ENCODE peak calls at places on chromosomes 3 and 15, in four cellular contexts. One of them, this sample, is unnamed.

GRCh38 chr15:66252411-66253295 is 897 bp downstream of the MEGF11 start:
- DNase-seq in psoas muscle: peak
- DNase-seq in lower lobe of right lung: peak
- DNase-seq in uterus: peak
- DNase-seq in this sample: no peak

GRCh38 chr3:55859305-55859704 is 372.2 kb upstream of the WNT5A start:
- DNase-seq in uterus: no peak
- DNase-seq in psoas muscle: no peak
- DNase-seq in lower lobe of right lung: no peak
- DNase-seq in this sample: no peak

GRCh38 chr3:61858054-61858453 is 296.7 kb downstream of the PTPRG start:
- DNase-seq in uterus: no peak
- DNase-seq in psoas muscle: no peak
- DNase-seq in lower lobe of right lung: no peak
- DNase-seq in this sample: no peak

GRCh38 chr3:27134165-27134796 is 234.9 kb downstream of the NEK10 start:
- DNase-seq in lower lobe of right lung: peak
- DNase-seq in uterus: peak
- DNase-seq in psoas muscle: peak
- DNase-seq in this sample: peak

GRCh38 chr15:94793641-94794040 is 562.3 kb downstream of the MCTP2 start:
- DNase-seq in lower lobe of right lung: no peak
- DNase-seq in psoas muscle: no peak
- DNase-seq in uterus: no peak
- DNase-seq in this sample: no peak

GRCh38 chr3:55406666-55407425 is 80.3 kb downstream of the WNT5A start:
- DNase-seq in uterus: no peak
- DNase-seq in lower lobe of right lung: no peak
- DNase-seq in psoas muscle: no peak
- DNase-seq in this sample: no peak

GRCh38 chr3:60633644-60634043 is 617.6 kb downstream of the FHIT start:
- DNase-seq in lower lobe of right lung: no peak
- DNase-seq in uterus: no peak
- DNase-seq in psoas muscle: peak
- DNase-seq in this sample: peak

GRCh38 chr3:58059349-58060321 is 51.4 kb downstream of the FLNB start:
- DNase-seq in psoas muscle: no peak
- DNase-seq in lower lobe of right lung: no peak
- DNase-seq in uterus: peak
- DNase-seq in this sample: peak

GRCh38 chr3:118501152-118501551 is 533.5 kb downstream of the IGSF11 start:
- DNase-seq in lower lobe of right lung: peak
- DNase-seq in psoas muscle: no peak
- DNase-seq in uterus: peak
- DNase-seq in this sample: no peak

DNA sequence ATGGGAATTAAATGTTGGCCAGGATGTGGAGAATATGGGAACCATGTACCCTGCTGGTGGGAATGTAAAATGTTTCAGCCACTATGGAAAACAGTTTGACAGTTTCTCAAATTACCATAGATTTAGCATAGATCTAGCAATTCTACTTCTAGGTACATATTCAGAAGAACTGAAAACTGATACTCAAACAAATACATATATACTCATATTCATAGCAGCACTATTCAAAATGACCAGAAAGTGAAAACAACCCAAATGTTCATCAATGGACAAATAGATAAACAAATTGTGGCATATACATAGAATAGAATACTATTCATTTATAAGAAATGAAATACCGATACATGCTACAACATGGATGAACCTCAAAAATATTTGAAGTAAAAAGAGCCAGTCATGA is 539.4 kb downstream of the IGSF11 start:
- DNase-seq in psoas muscle: no peak
- DNase-seq in uterus: no peak
- DNase-seq in lower lobe of right lung: no peak
- DNase-seq in this sample: no peak
- TF ChIP-seq CTCF in psoas muscle: no peak
- TF ChIP-seq CTCF in uterus: no peak
- TF ChIP-seq CTCF in lower lobe of right lung: no peak
- TF ChIP-seq CTCF in this sample: no peak

GRCh38 chr3:71585891-71586809 is 2.6 kb upstream of the FOXP1 start:
- DNase-seq in psoas muscle: no peak
- DNase-seq in lower lobe of right lung: no peak
- DNase-seq in uterus: no peak
- DNase-seq in this sample: no peak
- H3K4me3 ChIP-seq in psoas muscle: no peak
- H3K4me3 ChIP-seq in lower lobe of right lung: no peak
- H3K4me3 ChIP-seq in uterus: no peak
- H3K4me3 ChIP-seq in this sample: no peak

GRCh38 chr3:42660131-42660715 is 6.7 kb downstream of the ZBTB47 start:
- DNase-seq in lower lobe of right lung: no peak
- DNase-seq in uterus: no peak
- DNase-seq in psoas muscle: no peak
- DNase-seq in this sample: no peak

GRCh38 chr3:42661593-42662022 is 8.1 kb downstream of the ZBTB47 start:
- DNase-seq in psoas muscle: peak
- DNase-seq in uterus: no peak
- DNase-seq in lower lobe of right lung: no peak
- DNase-seq in this sample: no peak

GRCh38 chr3:42662037-42662812 is 8.7 kb downstream of the ZBTB47 start:
- DNase-seq in psoas muscle: no peak
- DNase-seq in lower lobe of right lung: no peak
- DNase-seq in uterus: no peak
- DNase-seq in this sample: no peak

GRCh38 chr3:42659451-42660130 is 6.1 kb downstream of the ZBTB47 start:
- DNase-seq in psoas muscle: no peak
- DNase-seq in lower lobe of right lung: no peak
- DNase-seq in uterus: no peak
- DNase-seq in this sample: no peak

DNA sequence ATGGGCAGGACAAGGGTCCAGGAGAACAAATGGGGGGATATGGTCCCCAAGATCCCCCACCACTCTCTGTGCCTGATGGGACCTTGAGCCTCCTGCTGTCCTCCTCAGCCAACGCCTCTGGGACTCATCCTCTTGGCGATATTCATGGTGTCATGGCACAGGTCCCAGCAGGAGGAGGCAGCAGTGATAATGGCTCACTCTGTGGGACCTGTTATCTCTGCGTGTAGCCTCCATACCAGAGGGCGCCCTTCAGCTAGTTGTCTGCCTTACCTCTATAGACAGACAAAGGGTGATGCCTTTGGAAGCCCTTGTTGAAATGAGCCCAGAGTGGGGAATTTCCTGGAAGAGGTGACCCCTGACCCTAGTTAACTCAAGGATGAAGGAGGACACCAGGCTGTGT is 7.4 kb downstream of the ZBTB47 start:
- DNase-seq in lower lobe of right lung: no peak
- DNase-seq in uterus: no peak
- DNase-seq in psoas muscle: no peak
- DNase-seq in this sample: no peak
- TF ChIP-seq CTCF in lower lobe of right lung: no peak
- TF ChIP-seq CTCF in uterus: no peak
- TF ChIP-seq CTCF in psoas muscle: no peak
- TF ChIP-seq CTCF in this sample: no peak

DNA sequence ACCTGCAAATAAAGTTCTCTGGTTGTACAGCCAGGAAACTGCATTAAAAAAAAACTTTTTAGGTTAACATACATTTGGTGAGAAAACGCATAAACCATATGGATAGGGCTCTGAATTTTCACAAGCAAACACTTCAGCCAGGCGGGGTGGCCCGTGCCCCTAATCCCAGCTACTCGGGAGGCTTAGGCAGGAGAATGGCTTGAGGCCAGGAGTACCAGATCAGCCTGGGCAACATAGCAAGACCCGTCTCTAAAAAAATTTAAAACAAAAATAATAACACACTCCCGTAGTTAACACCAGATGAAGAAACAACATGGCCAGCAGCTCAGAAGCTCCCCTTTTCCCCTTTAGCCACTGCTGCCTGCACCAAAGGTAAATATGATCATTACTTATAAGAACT is 3.2 kb upstream of the RPL14 start:
- DNase-seq in psoas muscle: no peak
- DNase-seq in lower lobe of right lung: no peak
- DNase-seq in uterus: no peak
- DNase-seq in this sample: no peak
- H3K4me3 ChIP-seq in psoas muscle: peak
- H3K4me3 ChIP-seq in lower lobe of right lung: peak
- H3K4me3 ChIP-seq in uterus: no peak
- H3K4me3 ChIP-seq in this sample: peak

DNA sequence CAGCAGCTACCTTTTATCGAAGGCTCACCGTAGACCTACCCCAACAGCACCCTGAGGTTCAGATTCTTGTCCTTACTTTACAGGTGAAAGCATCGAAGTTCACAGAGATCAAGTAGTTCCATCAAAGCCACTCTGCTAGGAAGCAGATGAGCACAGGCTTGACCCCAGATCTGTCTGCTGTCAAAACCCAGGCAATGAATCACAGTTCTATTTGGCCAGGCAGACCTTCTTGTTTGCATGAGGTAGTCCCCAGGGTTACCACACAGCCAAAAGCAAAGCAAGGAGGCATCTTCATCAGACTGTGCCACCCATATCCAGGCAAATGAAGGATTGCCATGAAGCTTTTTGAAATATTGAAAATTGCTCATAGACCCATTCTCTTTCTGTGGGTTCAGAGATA is 33.0 kb downstream of the HES1 start:
- DNase-seq in psoas muscle: no peak
- DNase-seq in lower lobe of right lung: no peak
- DNase-seq in uterus: no peak
- DNase-seq in this sample: no peak
- TF ChIP-seq CTCF in psoas muscle: no peak
- TF ChIP-seq CTCF in lower lobe of right lung: no peak
- TF ChIP-seq CTCF in uterus: no peak
- TF ChIP-seq CTCF in this sample: no peak

GRCh38 chr3:99881121-99881524 is 63.5 kb downstream of the CMSS1 start:
- DNase-seq in uterus: no peak
- DNase-seq in psoas muscle: no peak
- DNase-seq in lower lobe of right lung: no peak
- DNase-seq in this sample: no peak
- H3K4me3 ChIP-seq in uterus: no peak
- H3K4me3 ChIP-seq in psoas muscle: no peak
- H3K4me3 ChIP-seq in lower lobe of right lung: no peak
- H3K4me3 ChIP-seq in this sample: no peak

DNA sequence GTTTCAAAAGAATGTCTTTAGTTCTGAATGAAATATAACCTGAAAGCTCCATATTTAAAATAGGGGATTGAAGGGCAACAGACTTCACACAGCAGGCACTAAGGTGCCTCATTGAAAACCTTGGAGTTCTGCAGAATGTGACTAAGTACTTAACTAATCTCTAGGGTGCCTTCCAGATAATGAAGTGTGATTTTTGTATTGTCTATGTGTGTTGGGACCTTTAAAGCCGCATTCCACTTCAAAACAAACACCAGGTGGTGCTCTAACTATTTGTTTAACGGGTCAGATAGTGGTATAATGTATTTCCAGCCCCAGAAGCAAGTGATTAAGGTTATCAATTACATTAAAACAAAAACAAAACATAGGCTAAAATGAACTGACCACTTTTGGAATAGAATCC is 28.0 kb downstream of the TFG start:
- DNase-seq in psoas muscle: no peak
- DNase-seq in uterus: no peak
- DNase-seq in lower lobe of right lung: no peak
- DNase-seq in this sample: no peak
- TF ChIP-seq CTCF in psoas muscle: peak
- TF ChIP-seq CTCF in uterus: no peak
- TF ChIP-seq CTCF in lower lobe of right lung: peak
- TF ChIP-seq CTCF in this sample: peak

This sample was measured in AG09309.